ENCODE peak calls at places on chromosomes 11 and 22, in four cellular contexts. G, B, Q and K are unnamed samples.

GRCh38 chr11:10909141-10909883 is 51.5 kb upstream of the ZBED5 start:
- DNase-seq in G (peak), Q (no peak), B (peak), K (no peak)

GRCh38 chr11:112928136-112928535 is 33.1 kb upstream of the NCAM1 start:
- DNase-seq in B (no peak), Q (no peak), G (no peak), K (no peak)

GRCh38 chr11:8018742-8019631 is 31.9 kb downstream of the EIF3F start:
- DNase-seq in B (peak), Q (no peak), G (peak), K (peak)

GRCh38 chr11:124896071-124896750 is 1.5 kb downstream of the ROBO4 start:
- DNase-seq in Q (no peak), B (no peak), G (no peak), K (peak)

GRCh38 chr11:70948416-70948815 is 304.0 kb downstream of the SHANK2 start:
- DNase-seq in B (no peak), G (no peak), Q (no peak), K (no peak)

GRCh38 chr11:313787-314547 is at the start of gene IFITM1:
- DNase-seq in G (peak), Q (no peak), B (peak), K (no peak)

GRCh38 chr11:130278745-130279144 is 36.0 kb downstream of the ZBTB44 start:
- DNase-seq in B (peak), G (peak), Q (no peak), K (no peak)

GRCh38 chr11:123452799-123453198 is 22.7 kb downstream of the GRAMD1B start:
- DNase-seq in G (no peak), Q (no peak), B (no peak), K (no peak)

GRCh38 chr11:110621826-110622225 is 90.4 kb downstream of the ARHGAP20 start:
- DNase-seq in G (peak), B (peak), Q (no peak), K (no peak)

GRCh38 chr11:76598426-76598839 is 72.1 kb downstream of the LRRC32 start:
- DNase-seq in Q (no peak), B (peak), G (peak), K (peak)

GRCh38 chr22:21568207-21569075 is 927 bp downstream of the UBE2L3 start:
- DNase-seq in Q (no peak), G (peak), B (peak), K (peak)

GRCh38 chr11:84471501-84471900 is 1155.6 kb downstream of the DLG2 start:
- DNase-seq in Q (no peak), B (no peak), G (no peak), K (no peak)

GRCh38 chr11:34278708-34279297 is 79.0 kb downstream of the ABTB2 start:
- DNase-seq in Q (no peak), G (no peak), B (no peak), K (peak)

GRCh38 chr22:21102659-21103267 is 57.0 kb downstream of the LRRC74B start:
- DNase-seq in Q (peak), B (peak), G (peak), K (peak)

GRCh38 chr22:33657670-33658069 is 262.6 kb downstream of the LARGE1 start:
- DNase-seq in Q (no peak), G (no peak), B (no peak), K (no peak)

GRCh38 chr11:12199231-12199948 is 89.0 kb downstream of the MICAL2 start:
- DNase-seq in Q (no peak), G (no peak), B (no peak), K (no peak)

GRCh38 chr11:57323503-57324153 is 1.1 kb downstream of the TNKS1BP1 start:
- DNase-seq in G (peak), B (peak), Q (no peak), K (no peak)

GRCh38 chr11:133934599-133935550 is 21.9 kb downstream of the IGSF9B start:
- DNase-seq in Q (no peak), G (peak), B (peak), K (peak)

GRCh38 chr22:22210375-22210774 is 34.2 kb upstream of the VPREB1 start:
- DNase-seq in Q (no peak), B (peak), G (peak), K (no peak)

GRCh38 chr11:70456921-70457532 is 58.7 kb downstream of the CTTN start:
- DNase-seq in G (peak), B (peak), Q (no peak), K (no peak)

GRCh38 chr11:66080055-66080817 is 10.2 kb downstream of the PACS1 start:
- DNase-seq in B (peak), G (peak), Q (no peak), K (no peak)

GRCh38 chr11:95104916-95105315 is 15.3 kb downstream of the ENDOD1 start:
- DNase-seq in G (no peak), B (no peak), Q (no peak), K (no peak)

GRCh38 chr11:3169952-3170755 is 5.0 kb upstream of the OSBPL5 start:
- DNase-seq in B (no peak), G (peak), Q (no peak), K (no peak)

GRCh38 chr11:44005076-44005800 is 42.5 kb upstream of the ACCSL start:
- DNase-seq in G (no peak), B (no peak), Q (no peak), K (peak)